ENCODE peak calls at places on chromosome 14, in eight cellular contexts. I, T, H, N, F, U, L and E are unnamed samples.

GRCh38 chr14:76396714-76397187 is 20.8 kb downstream of the ESRRB start:
- DNase-seq in I (no peak), T (no peak), H (no peak), N (no peak), F (no peak), U (no peak), L (no peak), E (no peak)

GRCh38 chr14:78985668-78986073 is 815.5 kb downstream of the NRXN3 start:
- DNase-seq in I (no peak), T (no peak), H (peak; percentile 34), N (no peak), F (no peak), U (no peak), L (peak; percentile 90), E (no peak)

GRCh38 chr14:30417121-30417520 is 141.8 kb upstream of the G2E3 start:
- DNase-seq in I (no peak), T (no peak), H (no peak), N (no peak), F (no peak), U (no peak), L (no peak), E (no peak)

GRCh38 chr14:104885031-104885972 is 20.2 kb downstream of the CEP170B start:
- DNase-seq in I (no peak), T (peak; percentile 17), H (no peak), N (no peak), F (no peak), U (no peak), L (no peak), E (no peak)

GRCh38 chr14:59283380-59283779 is 94.9 kb downstream of the DAAM1 start:
- DNase-seq in I (no peak), T (no peak), H (no peak), N (no peak), F (no peak), U (peak; percentile 77), L (no peak), E (no peak)

GRCh38 chr14:99230271-99231141 is 41.5 kb downstream of the BCL11B start:
- DNase-seq in I (no peak), T (no peak), H (no peak), N (no peak), F (no peak), U (no peak), L (peak; percentile 79), E (peak; percentile 91)

GRCh38 chr14:103110681-103111296 is 12.5 kb upstream of the TNFAIP2 start:
- DNase-seq in I (no peak), T (no peak), H (no peak), N (peak; percentile 71), F (no peak), U (no peak), L (no peak), E (no peak)

GRCh38 chr14:88049271-88049670 is 44.3 kb downstream of the GPR65 start:
- DNase-seq in I (no peak), T (no peak), H (no peak), N (no peak), F (no peak), U (no peak), L (no peak), E (no peak)

GRCh38 chr14:81402123-81402495 is 2.0 kb upstream of the STON2 start:
- DNase-seq in I (no peak), T (no peak), H (no peak), N (no peak), F (no peak), U (no peak), L (no peak), E (no peak)

GRCh38 chr14:90193925-90194324 is 62.4 kb upstream of the PSMC1 start:
- DNase-seq in I (peak; percentile 9), T (no peak), H (no peak), N (no peak), F (no peak), U (no peak), L (peak; percentile 63), E (peak; percentile 2)

GRCh38 chr14:54722791-54723432 is 156.0 kb downstream of the SAMD4A start:
- DNase-seq in I (peak; percentile 18), T (no peak), H (peak; percentile 47), N (no peak), F (no peak), U (no peak), L (peak; percentile 58), E (no peak)

GRCh38 chr14:70672328-70672675 is 30.6 kb downstream of the TTC9 start:
- DNase-seq in I (no peak), T (no peak), H (no peak), N (no peak), F (no peak), U (no peak), L (no peak), E (no peak)

GRCh38 chr14:90644882-90645281 is 171.3 kb downstream of the TTC7B start:
- DNase-seq in I (no peak), T (no peak), H (no peak), N (no peak), F (no peak), U (no peak), L (no peak), E (no peak)

GRCh38 chr14:23094666-23095195 is at the start of gene ACIN1:
- DNase-seq in I (peak; percentile 94), T (peak; percentile 100), H (peak; percentile 94), N (peak; percentile 78), F (peak; percentile 53), U (peak; percentile 20), L (peak; percentile 97), E (no peak)

GRCh38 chr14:99241314-99242035 is 30.5 kb downstream of the BCL11B start:
- DNase-seq in I (no peak), T (no peak), H (no peak), N (no peak), F (no peak), U (no peak), L (no peak), E (peak; percentile 64)

GRCh38 chr14:71647086-71647784 is 285.0 kb upstream of the RGS6 start:
- DNase-seq in I (no peak), T (no peak), H (no peak), N (no peak), F (no peak), U (peak; percentile 26), L (peak; percentile 94), E (no peak)

GRCh38 chr14:91555531-91555930 is 45.4 kb upstream of the PPP4R3A start:
- DNase-seq in I (no peak), T (no peak), H (no peak), N (no peak), F (no peak), U (no peak), L (no peak), E (no peak)

GRCh38 chr14:51677738-51678137 is 26.0 kb downstream of the FRMD6 start:
- DNase-seq in I (no peak), T (no peak), H (no peak), N (no peak), F (no peak), U (no peak), L (no peak), E (no peak)

GRCh38 chr14:89270439-89271227 is 146.4 kb downstream of the FOXN3 start:
- DNase-seq in I (no peak), T (no peak), H (no peak), N (no peak), F (no peak), U (peak; percentile 18), L (peak; percentile 26), E (no peak)

DNA sequence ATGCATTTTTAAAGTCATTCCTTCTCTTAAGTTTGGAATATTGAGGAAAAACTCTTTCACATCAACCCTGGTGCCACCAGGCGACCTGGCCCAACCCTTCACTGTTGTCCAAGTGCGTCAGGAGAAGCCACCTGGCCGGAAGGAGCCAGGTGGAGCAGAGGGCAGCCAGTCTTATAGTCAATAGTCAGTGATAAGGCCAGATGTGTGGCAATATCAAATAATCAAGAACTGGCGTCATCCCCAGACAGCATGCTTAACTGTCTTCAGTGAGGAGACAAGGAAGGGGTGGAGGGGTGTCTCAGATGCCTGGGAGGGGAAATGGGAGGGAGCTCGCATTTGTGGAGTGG is 49.1 kb upstream of the FOS start:
- DNase-seq in I (no peak), T (no peak), H (no peak), N (no peak), F (no peak), U (no peak), L (no peak), E (no peak)
- H3K27ac ChIP-seq in I (peak overlapping the region; percentile 58), T (peak overlapping the region; percentile 46), H (no peak overlapping the region), N (no peak overlapping the region), F (no peak overlapping the region), U (peak overlapping the region; percentile 98), L (peak overlapping the region; percentile 79), E (no peak overlapping the region)

GRCh38 chr14:29236848-29237247 is 470.3 kb downstream of the FOXG1 start:
- DNase-seq in I (no peak), T (no peak), H (peak; percentile 80), N (no peak), F (no peak), U (no peak), L (no peak), E (no peak)
- H3K27ac ChIP-seq in I (no peak overlapping the region), T (no peak overlapping the region), H (peak overlapping the region; percentile 79), N (no peak overlapping the region), F (no peak overlapping the region), U (peak overlapping the region; percentile 5), L (no peak overlapping the region), E (no peak overlapping the region)

DNA sequence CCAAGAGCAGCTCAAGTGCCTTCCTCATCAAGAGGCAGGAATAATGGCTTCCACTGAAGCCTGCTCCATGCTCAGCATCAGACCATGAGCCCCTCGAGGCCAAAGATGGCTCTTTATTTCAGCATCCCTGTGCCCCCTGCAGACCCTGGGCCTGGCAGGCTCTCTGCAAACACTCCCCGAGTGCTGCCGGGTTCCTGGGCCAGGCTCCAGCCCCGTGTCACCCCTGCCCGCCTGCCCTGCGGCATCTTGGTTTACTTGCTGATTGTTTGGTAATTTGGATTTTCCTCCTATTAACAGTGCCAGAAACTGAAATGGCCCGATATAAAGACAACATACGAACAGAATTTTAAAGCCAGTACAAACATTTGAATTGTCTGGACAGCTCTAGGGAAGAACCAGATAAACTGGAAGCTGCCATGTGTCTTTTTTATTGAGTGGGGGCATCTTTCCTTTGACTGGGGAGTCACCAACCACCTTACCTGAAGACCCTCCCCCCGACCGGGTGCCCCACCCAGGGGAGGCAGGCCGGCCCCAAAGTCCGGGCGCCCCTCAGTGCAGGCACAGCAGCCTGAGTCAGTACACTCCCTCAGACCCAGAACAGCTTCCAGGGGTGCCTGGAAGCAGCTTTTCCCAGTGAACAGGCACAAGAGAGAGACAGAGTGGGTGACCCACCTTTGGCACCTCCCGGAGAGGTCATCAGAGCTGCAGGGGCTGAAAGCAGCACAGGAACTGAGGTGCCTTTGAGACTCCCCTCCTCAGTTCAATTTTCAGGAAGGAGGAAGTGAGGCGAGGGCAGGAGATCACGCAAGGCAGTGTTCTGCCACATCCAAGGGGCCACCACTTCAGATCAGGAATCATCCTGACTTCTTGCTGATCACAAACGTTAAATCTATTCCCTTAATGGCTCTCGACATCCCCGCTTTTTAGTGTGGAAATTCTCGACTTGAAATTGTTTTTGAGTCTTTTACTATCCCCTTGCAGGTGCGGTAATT is 30.6 kb downstream of the ITPK1 start:
- DNase-seq in I (no peak), T (no peak), H (no peak), N (no peak), F (no peak), U (no peak), L (no peak), E (no peak)
- H3K27ac ChIP-seq in I (no peak overlapping the region), T (peak overlapping the region; percentile 0), H (no peak overlapping the region), N (no peak overlapping the region), F (no peak overlapping the region), U (peak overlapping the region; percentile 82), L (peak overlapping the region; percentile 27), E (no peak overlapping the region)

GRCh38 chr14:94110552-94111181 is at the start of gene IFI27:
- DNase-seq in I (no peak), T (no peak), H (peak; percentile 62), N (peak; percentile 93), F (no peak), U (no peak), L (no peak), E (no peak)
- H3K27ac ChIP-seq in I (no peak within 1 kb of the TSS), T (peak within 1 kb of the TSS; percentile 71), H (peak within 1 kb of the TSS; percentile 67), N (peak within 1 kb of the TSS; percentile 97), F (no peak within 1 kb of the TSS), U (no peak within 1 kb of the TSS), L (no peak within 1 kb of the TSS), E (no peak within 1 kb of the TSS)